ENCODE peak calls at places on chromosomes 13 and 19, in five cellular contexts. W, P, Y, D and Z are unnamed samples. For H3K4me1, the result is how much of the 10 kb centered on the place peaks cover.

GRCh38 chr19:33000510-33000909 is 28.5 kb downstream of the FAAP24 start:
- DNase-seq in W (no peak), P (no peak), Y (no peak), D (no peak), Z (no peak)

GRCh38 chr13:96072392-96072791 is 17.5 kb upstream of the HS6ST3 start:
- DNase-seq in W (no peak), P (no peak), Y (no peak), D (no peak), Z (no peak)

GRCh38 chr13:99909836-99910619 is 61.5 kb downstream of the ZIC5 start:
- DNase-seq in W (no peak), P (peak), Y (no peak), D (no peak), Z (no peak)

GRCh38 chr13:71218960-71219359 is 648.0 kb downstream of the DACH1 start:
- DNase-seq in W (peak), P (no peak), Y (no peak), D (no peak), Z (no peak)

GRCh38 chr19:8363803-8364771 is at the start of gene ANGPTL4:
- DNase-seq in W (no peak), P (peak), Y (peak), D (peak), Z (peak)

GRCh38 chr13:79385694-79386093 is 20.4 kb downstream of the RBM26 start:
- DNase-seq in W (no peak), P (no peak), Y (no peak), D (no peak), Z (no peak)

GRCh38 chr13:68099616-68100015 is 869.5 kb upstream of the PCDH9 start:
- DNase-seq in W (no peak), P (no peak), Y (no peak), D (no peak), Z (no peak)

GRCh38 chr13:98664047-98664446 is 87.1 kb upstream of the STK24 start:
- DNase-seq in W (no peak), P (no peak), Y (no peak), D (no peak), Z (no peak)

GRCh38 chr19:3512562-3512961 is 6.5 kb downstream of the FZR1 start:
- DNase-seq in W (no peak), P (no peak), Y (no peak), D (no peak), Z (no peak)

GRCh38 chr13:95300625-95301134 is 571 bp downstream of the ABCC4 start:
- DNase-seq in W (peak), P (peak), Y (peak), D (no peak), Z (peak)

GRCh38 chr19:16895467-16896097 is 6.8 kb downstream of the F2RL3 start:
- DNase-seq in W (no peak), P (no peak), Y (no peak), D (no peak), Z (no peak)
- H3K4me1 ChIP-seq in W (under half), P (under half), Y (under half), D (under half), Z (under half)

GRCh38 chr19:48636859-48637448 is at the start of gene DBP:
- DNase-seq in W (no peak), P (peak), Y (peak), D (peak), Z (peak)
- H3K4me1 ChIP-seq in W (under half), P (under half), Y (under half), D (half or more), Z (under half)

DNA sequence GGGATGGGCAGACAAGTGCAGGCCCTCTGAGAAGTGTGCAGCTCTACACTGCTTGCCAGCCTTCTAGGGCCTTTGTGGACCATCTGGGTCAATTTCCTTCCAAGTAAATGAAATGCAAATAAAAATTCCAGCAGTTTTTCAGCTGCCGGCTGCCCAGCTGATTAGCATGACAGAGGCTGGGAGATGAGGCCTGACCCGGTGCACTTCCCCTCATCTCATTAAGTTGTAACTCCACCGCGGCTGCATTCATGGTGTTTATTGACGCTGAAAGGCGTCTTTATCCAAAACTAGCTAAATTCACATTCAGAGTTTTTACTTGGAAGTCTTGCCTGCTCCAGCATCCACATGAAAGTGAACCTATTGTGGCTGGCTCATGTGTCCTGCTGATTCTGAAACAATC is 47.4 kb upstream of the GSX1 start:
- DNase-seq in W (no peak), P (no peak), Y (no peak), D (no peak), Z (no peak)
- H3K4me1 ChIP-seq in W (under half), P (under half), Y (under half), D (under half), Z (under half)

GRCh38 chr13:46641274-46642081 is 88.5 kb downstream of the LRCH1 start:
- DNase-seq in W (no peak), P (no peak), Y (no peak), D (no peak), Z (no peak)
- H3K4me1 ChIP-seq in W (under half), P (under half), Y (under half), D (half or more), Z (under half)

GRCh38 chr19:47509170-47509847 is 5.6 kb downstream of the NAPA start:
- DNase-seq in W (no peak), P (peak), Y (no peak), D (no peak), Z (no peak)

GRCh38 chr19:47510516-47511127 is 4.2 kb downstream of the NAPA start:
- DNase-seq in W (peak), P (no peak), Y (no peak), D (no peak), Z (no peak)

GRCh38 chr19:47511128-47511517 is 3.7 kb downstream of the NAPA start:
- DNase-seq in W (no peak), P (peak), Y (no peak), D (no peak), Z (no peak)

GRCh38 chr19:47508721-47509120 is 6.1 kb downstream of the NAPA start:
- DNase-seq in W (no peak), P (no peak), Y (no peak), D (no peak), Z (no peak)

GRCh38 chr19:47509973-47510372 is 4.9 kb downstream of the NAPA start:
- DNase-seq in W (no peak), P (peak), Y (no peak), D (peak), Z (no peak)
- H3K4me1 ChIP-seq in W (under half), P (half or more), Y (under half), D (half or more), Z (under half)

GRCh38 chr19:4970558-4971423 is 1.9 kb downstream of the KDM4B start:
- DNase-seq in W (no peak), P (peak), Y (no peak), D (no peak), Z (peak)

GRCh38 chr19:4968462-4969291 is at the start of gene KDM4B:
- DNase-seq in W (peak), P (peak), Y (peak), D (peak), Z (peak)

GRCh38 chr19:4969292-4969771 is 419 bp downstream of the KDM4B start:
- DNase-seq in W (no peak), P (no peak), Y (no peak), D (no peak), Z (no peak)

GRCh38 chr19:4971424-4971793 is 2.5 kb downstream of the KDM4B start:
- DNase-seq in W (peak), P (no peak), Y (peak), D (peak), Z (peak)

DNA sequence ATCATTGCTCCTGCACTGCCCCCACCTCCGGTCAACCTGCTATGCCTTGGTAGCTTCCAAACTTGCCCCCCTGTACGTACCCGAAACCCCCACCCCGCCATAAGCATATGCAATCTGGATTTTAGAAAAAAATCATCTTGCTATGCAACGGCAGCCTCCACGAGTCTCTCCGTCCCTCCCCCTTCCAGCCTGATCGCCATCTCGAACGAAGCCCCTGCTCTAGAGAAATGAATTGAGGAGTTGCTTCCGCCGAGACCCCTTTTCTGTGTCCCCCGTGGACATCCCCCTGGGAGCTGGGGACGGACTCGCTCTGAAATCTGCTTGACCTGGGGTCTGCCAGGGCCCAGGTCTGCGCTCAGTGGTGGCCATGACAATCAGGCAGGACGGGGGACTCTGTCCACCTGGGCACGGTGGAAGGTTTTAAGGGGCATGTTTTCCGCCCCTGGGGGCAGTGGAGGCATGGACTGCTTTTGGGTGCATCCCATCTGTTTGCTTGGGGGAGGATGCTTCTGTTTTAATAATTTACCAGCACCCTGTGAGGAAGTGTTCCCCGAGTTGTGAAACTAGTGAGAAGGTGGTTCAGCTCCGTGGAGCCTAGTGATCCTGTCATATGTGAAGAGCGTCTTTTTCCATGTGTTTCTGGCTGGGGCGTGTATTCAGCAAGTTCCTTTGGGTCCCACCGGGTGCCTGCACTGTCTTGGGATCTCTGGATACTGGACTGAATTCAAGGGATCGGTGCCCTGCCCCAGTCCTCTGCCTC is 1.0 kb downstream of the KDM4B start:
- DNase-seq in W (peak), P (no peak), Y (no peak), D (no peak), Z (no peak)
- H3K4me1 ChIP-seq in W (under half), P (under half), Y (under half), D (under half), Z (half or more)

GRCh38 chr19:14495678-14496028 is 274 bp downstream of the GIPC1 start:
- DNase-seq in W (no peak), P (no peak), Y (no peak), D (no peak), Z (no peak)
- H3K4me1 ChIP-seq in W (under half), P (under half), Y (half or more), D (under half), Z (under half)